ENCODE peak calls at places on chromosome 5, in ten cellular contexts. O is kidney epithelial cell, D is fibroblast of villous mesenchyme, Z is mucosa of descending colon, J is fibroblast of the aortic adventitia, P is lower lobe of right lung, Q is OCI-LY7, T is mesenchymal stem cell, X is endothelial cell of umbilical vein, R is astrocyte. U is an unnamed sample.
A peak's percentile ranks its signal among the peaks of the same experiment; 100 is the strongest.

GRCh38 chr5:33929925-33930690 is 6.1 kb upstream of the RXFP3 start:
- DNase-seq in J (peak; percentile 58), X (no peak), D (peak; percentile 8), O (no peak), T (no peak), Q (no peak), Z (no peak), P (no peak), R (no peak), U (no peak)

GRCh38 chr5:60844429-60844890 is 391 bp upstream of the ELOVL7 start:
- DNase-seq in T (peak; percentile 76), Q (no peak), X (no peak), P (no peak), D (peak; percentile 10), R (peak; percentile 16), J (peak; percentile 22), O (no peak), Z (no peak), U (no peak)

GRCh38 chr5:74501674-74502478 is 138.7 kb downstream of the ENC1 start:
- DNase-seq in X (no peak), J (no peak), R (no peak), Z (no peak), O (no peak), D (no peak), P (no peak), Q (no peak), T (no peak), U (no peak)

GRCh38 chr5:170791325-170791954 is 7.9 kb downstream of the GABRP start:
- DNase-seq in P (peak; percentile 57), Z (peak; percentile 90), R (peak; percentile 29), X (peak; percentile 66), O (peak; percentile 28), Q (peak; percentile 22), J (peak; percentile 36), T (peak; percentile 58), D (peak; percentile 68), U (peak; percentile 50)

GRCh38 chr5:137822158-137822764 is 45.4 kb upstream of the MYOT start:
- DNase-seq in X (peak; percentile 31), R (peak; percentile 23), P (no peak), D (peak; percentile 48), Z (peak; percentile 68), J (peak; percentile 42), O (peak; percentile 16), T (peak; percentile 41), Q (peak; percentile 18), U (peak; percentile 23)

GRCh38 chr5:150376799-150377771 is 19.6 kb downstream of the TCOF1 start:
- DNase-seq in D (peak; percentile 46), J (peak; percentile 8), X (no peak), R (peak; percentile 40), T (peak; percentile 77), O (no peak), Q (no peak), P (no peak), Z (no peak), U (no peak)

GRCh38 chr5:72537166-72537565 is 30.0 kb upstream of the ZNF366 start:
- DNase-seq in R (no peak), O (no peak), Q (no peak), D (no peak), X (no peak), Z (no peak), T (no peak), P (no peak), J (no peak), U (no peak)

GRCh38 chr5:41747291-41747690 is 122.9 kb downstream of the OXCT1 start:
- DNase-seq in X (peak; percentile 77), O (no peak), P (no peak), R (peak; percentile 67), T (peak; percentile 61), J (peak; percentile 86), Q (no peak), Z (peak; percentile 12), D (peak; percentile 60), U (no peak)

GRCh38 chr5:114018178-114018577 is 343.7 kb upstream of the KCNN2 start:
- DNase-seq in J (no peak), Q (no peak), P (no peak), Z (no peak), R (no peak), T (peak; percentile 9), D (no peak), O (no peak), X (no peak), U (peak; percentile 36)

GRCh38 chr5:74322944-74323343 is 317.6 kb downstream of the ENC1 start:
- DNase-seq in Z (no peak), X (no peak), P (no peak), T (no peak), O (no peak), Q (no peak), R (no peak), J (no peak), D (no peak), U (no peak)

GRCh38 chr5:176740702-176741565 is 69.4 kb upstream of the UNC5A start:
- DNase-seq in O (no peak), P (no peak), J (no peak), D (no peak), R (no peak), X (no peak), T (no peak), Z (no peak), Q (no peak), U (no peak)

GRCh38 chr5:88839238-88839637 is 43.7 kb downstream of the MEF2C start:
- DNase-seq in Q (no peak), P (no peak), O (no peak), T (no peak), D (no peak), R (no peak), J (no peak), X (no peak), Z (no peak), U (no peak)

GRCh38 chr5:172835246-172836030 is 1.4 kb downstream of the ERGIC1 start:
- DNase-seq in T (peak; percentile 50), P (no peak), J (no peak), X (no peak), Q (peak; percentile 73), R (no peak), O (no peak), D (no peak), Z (no peak), U (no peak)

GRCh38 chr5:178180141-178180863 is 6.9 kb downstream of the GMCL2 start:
- DNase-seq in J (no peak), X (no peak), Z (no peak), R (no peak), O (no peak), D (no peak), Q (no peak), T (no peak), P (no peak), U (no peak)
- H3K4me3 ChIP-seq in J (no peak overlapping the region), X (no peak overlapping the region), Z (no peak overlapping the region), R (no peak overlapping the region), O (no peak overlapping the region), D (no peak overlapping the region), Q (no peak overlapping the region), T (no peak overlapping the region), P (no peak overlapping the region), U (no peak overlapping the region)

DNA sequence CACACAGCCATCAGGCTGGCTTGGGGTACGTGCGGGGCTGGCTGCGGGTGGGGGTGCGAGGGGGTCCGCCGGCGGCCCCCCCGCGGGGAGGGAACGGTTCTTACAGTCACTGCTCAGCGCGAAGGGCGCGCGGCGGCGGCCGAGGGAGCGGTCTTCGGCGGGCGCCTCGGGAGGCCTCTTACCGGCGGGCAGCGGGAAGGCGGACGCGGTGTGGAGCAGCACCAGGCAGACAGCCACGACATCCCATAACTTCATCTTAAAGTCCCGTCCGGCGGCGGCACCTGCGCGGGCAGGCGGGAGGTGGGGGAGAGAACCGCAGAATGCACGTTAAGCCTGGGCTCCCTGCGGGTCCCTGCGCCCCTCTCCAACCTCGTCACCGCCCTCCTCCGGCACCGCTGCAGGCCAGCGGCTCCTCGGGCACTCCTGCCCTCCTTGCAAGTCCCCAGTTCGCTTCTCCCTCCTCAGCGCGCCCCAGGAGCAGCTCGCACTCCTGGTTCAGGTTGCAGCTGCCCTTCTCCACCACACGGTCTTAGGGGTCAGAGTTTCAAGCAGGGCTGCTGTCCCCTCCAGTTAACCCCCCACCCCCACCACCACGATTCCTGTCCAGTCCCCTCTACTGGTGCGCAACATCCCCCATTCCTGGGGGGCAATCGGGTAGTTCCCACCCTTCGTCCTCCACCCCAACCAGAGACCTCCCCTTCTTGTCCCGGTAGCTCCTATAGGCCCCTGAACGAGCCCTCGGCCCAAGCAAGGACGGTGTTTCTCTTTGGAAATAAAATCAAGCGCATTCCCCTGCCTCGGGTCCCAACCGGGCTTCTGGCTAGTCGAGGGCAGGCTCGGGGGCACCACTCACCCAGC is 5.1 kb downstream of the GDNF start:
- DNase-seq in R (no peak), J (no peak), T (no peak), X (no peak), O (no peak), Z (no peak), D (no peak), P (no peak), Q (no peak), U (no peak)
- H3K4me3 ChIP-seq in R (peak overlapping the region; percentile 71), J (peak overlapping the region; percentile 40), T (peak overlapping the region; percentile 45), X (no peak overlapping the region), O (peak overlapping the region; percentile 37), Z (no peak overlapping the region), D (peak overlapping the region; percentile 33), P (no peak overlapping the region), Q (no peak overlapping the region), U (no peak overlapping the region)

DNA sequence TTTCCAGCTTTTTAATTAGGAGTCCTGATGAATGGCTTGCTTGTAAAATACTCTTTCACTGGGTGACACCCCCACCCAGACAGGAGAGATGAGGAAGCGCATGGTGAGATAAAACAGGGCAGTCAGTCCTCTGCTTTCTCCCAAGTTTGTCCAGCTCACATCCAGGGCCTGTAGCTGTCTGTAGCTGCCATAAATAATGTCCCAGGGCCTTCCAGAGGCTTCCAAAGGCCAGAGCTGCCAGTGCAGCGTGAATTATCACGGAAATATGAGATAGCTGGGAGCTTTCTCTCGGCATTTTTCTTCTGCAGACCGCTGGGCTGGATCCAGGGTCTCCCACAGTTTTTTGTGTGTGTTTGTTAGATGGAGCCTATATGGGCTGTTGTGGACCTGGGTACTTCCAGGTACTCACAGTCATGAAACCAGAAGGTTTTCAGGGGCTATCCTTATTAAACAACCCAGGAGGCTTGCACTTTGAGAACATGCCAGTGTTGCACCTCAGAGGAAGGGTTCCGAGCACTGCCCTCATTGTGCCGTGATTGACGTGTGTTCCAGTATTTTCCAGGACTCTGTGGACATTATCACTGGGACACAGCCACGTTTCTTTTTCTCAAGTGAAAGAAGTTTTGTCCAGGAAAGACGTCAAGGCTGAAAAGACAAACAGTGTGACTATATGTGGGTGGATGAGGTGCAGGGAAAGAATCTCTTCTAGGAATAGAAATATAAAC is 117.5 kb downstream of the FGF1 start:
- DNase-seq in T (peak; percentile 72), P (no peak), D (peak; percentile 69), R (peak; percentile 76), Z (no peak), X (no peak), O (no peak), Q (no peak), J (peak; percentile 41), U (no peak)
- H3K4me3 ChIP-seq in T (no peak overlapping the region), P (no peak overlapping the region), D (no peak overlapping the region), R (no peak overlapping the region), Z (no peak overlapping the region), X (no peak overlapping the region), O (no peak overlapping the region), Q (no peak overlapping the region), J (no peak overlapping the region), U (no peak overlapping the region)

DNA sequence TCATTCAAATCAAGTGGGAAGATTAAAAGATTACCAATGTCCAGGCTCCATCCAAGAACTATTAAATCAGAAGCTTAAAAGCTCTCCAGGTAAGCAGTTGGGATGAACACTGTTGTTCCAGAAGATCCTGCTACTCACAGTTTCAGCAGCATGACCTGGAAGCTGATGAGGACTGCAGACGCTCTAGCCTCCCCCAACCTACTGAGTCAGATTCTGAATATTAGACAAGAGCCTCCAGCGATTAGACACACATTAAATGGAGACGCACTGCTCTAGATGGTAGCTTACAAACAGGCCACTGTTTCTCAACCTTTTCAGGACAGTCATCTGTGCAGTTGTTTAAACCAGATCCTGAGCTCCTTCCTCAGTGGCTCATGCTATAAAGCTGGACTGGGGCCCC is 54.3 kb downstream of the MTMR12 start:
- DNase-seq in J (no peak), X (no peak), Z (no peak), T (peak; percentile 9), P (no peak), D (peak; percentile 42), O (no peak), Q (no peak), R (no peak), U (no peak)
- H3K4me3 ChIP-seq in J (no peak overlapping the region), X (no peak overlapping the region), Z (no peak overlapping the region), T (no peak overlapping the region), P (no peak overlapping the region), D (no peak overlapping the region), O (no peak overlapping the region), Q (no peak overlapping the region), R (no peak overlapping the region), U (no peak overlapping the region)